ENCODE peak calls at places on chromosome X, in ten cellular contexts. R, U, F, S, L, V, A, D, Z and C are unnamed samples.
A peak's percentile ranks its signal among the peaks of the same experiment; 100 is the strongest.

GRCh38 chrX:46918434-46918833 is 6.2 kb downstream of the JADE3 start:
- DNase-seq in U (no peak), R (no peak), D (no peak), A (no peak), V (no peak), S (no peak), L (no peak), Z (no peak), F (no peak), C (no peak)

GRCh38 chrX:23403849-23404248 is 69.2 kb downstream of the PTCHD1 start:
- DNase-seq in V (no peak), Z (no peak), R (peak; percentile 37), U (peak; percentile 7), D (no peak), L (no peak), F (no peak), A (no peak), S (no peak), C (no peak)

GRCh38 chrX:46665232-46666162 is 91.9 kb downstream of the CHST7 start:
- DNase-seq in V (no peak), A (no peak), L (no peak), S (peak; percentile 13), R (no peak), Z (no peak), D (no peak), F (no peak), U (no peak), C (no peak)

GRCh38 chrX:99305573-99305972 is 1104.5 kb downstream of the PCDH19 start:
- DNase-seq in V (no peak), Z (no peak), R (no peak), S (no peak), D (no peak), U (no peak), A (no peak), F (no peak), L (no peak), C (no peak)

GRCh38 chrX:110442631-110443030 is 84.0 kb downstream of the RTL9 start:
- DNase-seq in F (no peak), S (no peak), D (no peak), R (peak; percentile 65), V (no peak), Z (peak; percentile 80), A (peak; percentile 40), U (peak; percentile 64), L (no peak), C (no peak)

GRCh38 chrX:20266810-20267598 is at the start of gene RPS6KA3:
- DNase-seq in V (peak; percentile 79), A (peak; percentile 81), Z (peak; percentile 84), U (peak; percentile 93), S (peak; percentile 88), L (peak; percentile 88), D (peak; percentile 65), R (peak; percentile 79), F (peak; percentile 84), C (peak; percentile 85)

GRCh38 chrX:144730486-144730885 is 516.8 kb upstream of the SPANXN1 start:
- DNase-seq in R (no peak), S (no peak), F (no peak), L (no peak), U (no peak), V (no peak), A (no peak), Z (no peak), D (no peak), C (no peak)

GRCh38 chrX:102739642-102740041 is 19.1 kb downstream of the GPRASP3 start:
- DNase-seq in L (no peak), F (no peak), D (no peak), V (no peak), Z (no peak), R (no peak), S (no peak), U (no peak), A (no peak), C (no peak)